ENCODE peak calls at places on chromosomes 6 and 20, in six cellular contexts. S is left lung, G is suprapubic skin, C is BJ, X is mammary epithelial cell, O is neural crest cell. E is an unnamed sample.

GRCh38 chr6:16322666-16323312 is 84.4 kb downstream of the GMPR start:
- DNase-seq in X (no peak), G (no peak), C (peak), O (no peak), S (peak), E (no peak)

GRCh38 chr20:47334022-47334551 is 22.4 kb downstream of the ZMYND8 start:
- DNase-seq in O (no peak), G (no peak), S (no peak), X (peak), C (peak), E (no peak)

GRCh38 chr6:90388395-90388794 is 91.8 kb upstream of the BACH2 start:
- DNase-seq in C (no peak), G (no peak), O (no peak), X (no peak), S (no peak), E (no peak)

GRCh38 chr6:37324131-37325033 is 29.4 kb upstream of the RNF8 start:
- DNase-seq in G (no peak), S (no peak), C (no peak), O (no peak), X (peak), E (no peak)

GRCh38 chr6:154703094-154703493 is 30.1 kb upstream of the SCAF8 start:
- DNase-seq in C (no peak), G (no peak), X (no peak), O (no peak), S (no peak), E (no peak)

GRCh38 chr6:52909131-52909530 is 367 bp downstream of the GSTA3 start:
- DNase-seq in O (no peak), X (no peak), C (no peak), S (no peak), G (no peak), E (no peak)

GRCh38 chr6:11802886-11803595 is 24.4 kb upstream of the ADTRP start:
- DNase-seq in G (no peak), X (no peak), C (no peak), O (no peak), S (no peak), E (no peak)

GRCh38 chr6:13831623-13832022 is 17.3 kb upstream of the MCUR1 start:
- DNase-seq in C (no peak), X (no peak), S (no peak), O (no peak), G (no peak), E (no peak)

GRCh38 chr6:17871836-17872235 is 115.6 kb downstream of the KIF13A start:
- DNase-seq in S (no peak), O (no peak), X (no peak), G (no peak), C (no peak), E (no peak)

GRCh38 chr20:59829415-59830106 is 103.9 kb downstream of the SYCP2 start:
- DNase-seq in S (peak), G (peak), X (no peak), C (no peak), O (no peak), E (no peak)

GRCh38 chr6:119713903-119714302 is 364.3 kb upstream of the MAN1A1 start:
- DNase-seq in O (no peak), X (no peak), G (no peak), S (no peak), C (no peak), E (no peak)

GRCh38 chr6:45132059-45132458 is 196.1 kb upstream of the RUNX2 start:
- DNase-seq in G (no peak), C (no peak), O (no peak), S (no peak), X (no peak), E (no peak)

GRCh38 chr6:25535302-25536225 is 116.5 kb upstream of the SCGN start:
- DNase-seq in O (no peak), S (no peak), G (no peak), X (no peak), C (no peak), E (no peak)

GRCh38 chr20:63086421-63087235 is 79.9 kb upstream of the BHLHE23 start:
- DNase-seq in G (peak), C (no peak), X (no peak), O (no peak), S (peak), E (no peak)

GRCh38 chr6:117951783-117952182 is 44.7 kb downstream of the SLC35F1 start:
- DNase-seq in G (no peak), C (no peak), O (no peak), X (no peak), S (no peak), E (no peak)

GRCh38 chr20:44460795-44461141 is 14.9 kb upstream of the TTPAL start:
- DNase-seq in S (no peak), O (no peak), G (no peak), X (peak), C (no peak), E (no peak)

GRCh38 chr6:44494011-44494501 is 106.5 kb downstream of the CDC5L start:
- DNase-seq in O (no peak), X (peak), G (no peak), S (no peak), C (peak), E (no peak)

GRCh38 chr6:35359744-35360348 is 17.5 kb downstream of the PPARD start:
- DNase-seq in S (no peak), C (no peak), X (no peak), G (peak), O (no peak), E (no peak)

GRCh38 chr6:7542878-7543394 is 1.5 kb downstream of the DSP start:
- DNase-seq in O (peak), S (peak), G (peak), C (peak), X (peak), E (no peak)

GRCh38 chr20:63100926-63101699 is 94.3 kb upstream of the BHLHE23 start:
- DNase-seq in S (peak), O (no peak), X (no peak), G (peak), C (no peak), E (no peak)

GRCh38 chr20:37734228-37734980 is 40.6 kb downstream of the CTNNBL1 start:
- DNase-seq in O (no peak), G (no peak), S (no peak), X (no peak), C (no peak), E (no peak)

DNA sequence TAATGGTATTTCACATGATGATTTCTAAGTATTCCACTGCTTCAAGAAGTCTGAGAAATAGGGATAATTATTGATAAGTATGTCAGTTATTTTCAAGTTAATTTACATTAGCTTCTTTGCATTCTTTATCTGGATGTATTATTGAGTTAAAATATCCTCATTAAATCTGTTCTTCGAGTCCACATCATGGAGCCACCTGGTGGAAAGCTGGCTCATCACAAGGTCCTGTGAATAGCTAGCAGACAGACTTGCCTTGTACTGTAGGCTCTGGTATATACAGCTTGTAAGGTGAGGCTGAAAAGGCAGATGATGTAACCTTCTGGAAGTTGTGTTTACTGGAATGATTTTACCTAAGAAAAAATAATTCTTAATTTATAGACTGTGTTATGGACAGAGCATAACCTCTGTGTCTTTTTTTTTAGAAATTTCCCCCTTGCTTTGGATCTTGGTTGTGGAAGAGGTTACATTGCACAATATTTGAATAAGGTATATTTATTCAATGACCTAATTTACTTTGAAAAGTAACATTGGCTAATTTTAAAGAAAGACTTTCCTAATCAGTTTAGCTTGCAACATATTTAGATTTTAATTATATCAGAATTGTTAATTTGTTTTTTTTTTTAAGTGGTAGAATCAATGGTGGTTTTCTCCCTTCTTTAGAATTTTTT is 3.5 kb downstream of the NDUFAF5 start:
- DNase-seq in C (no peak), O (peak), X (peak), G (no peak), S (peak), E (no peak)
- TF ChIP-seq CTCF in C (peak), O (peak), X (peak), G (peak), S (peak), E (peak)

GRCh38 chr6:583116-583515 is 73.8 kb downstream of the HUS1B start:
- DNase-seq in O (no peak), X (peak), C (no peak), G (no peak), S (no peak), E (no peak)

GRCh38 chr6:583639-584038 is 73.3 kb downstream of the HUS1B start:
- DNase-seq in C (no peak), X (no peak), O (no peak), G (no peak), S (no peak), E (no peak)

GRCh38 chr6:582370-582769 is 74.5 kb downstream of the HUS1B start:
- DNase-seq in G (no peak), X (no peak), C (no peak), O (no peak), S (no peak), E (no peak)

DNA sequence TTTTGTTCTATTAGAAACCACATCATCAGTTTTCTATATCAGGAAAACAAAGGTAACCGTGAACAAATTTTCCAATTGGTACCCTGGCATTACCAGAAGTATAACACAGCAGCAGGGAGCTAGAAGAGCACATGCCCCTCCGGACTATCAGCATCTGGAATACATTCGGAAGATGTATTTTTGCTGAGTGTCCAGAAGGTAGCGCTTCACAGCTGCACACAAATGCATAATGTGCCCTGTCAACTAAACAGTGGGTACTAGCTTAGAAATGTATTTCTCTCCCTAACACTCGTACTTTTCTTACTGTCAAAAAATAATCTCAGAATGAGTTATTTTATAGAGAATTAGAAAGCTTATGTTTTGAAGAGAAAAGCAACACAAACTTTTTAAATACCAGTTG is 77.6 kb downstream of the HUS1B start:
- DNase-seq in X (no peak), S (no peak), G (no peak), O (no peak), C (no peak), E (no peak)
- TF ChIP-seq CTCF in X (peak), S (no peak), G (peak), O (peak), C (peak), E (no peak)

DNA sequence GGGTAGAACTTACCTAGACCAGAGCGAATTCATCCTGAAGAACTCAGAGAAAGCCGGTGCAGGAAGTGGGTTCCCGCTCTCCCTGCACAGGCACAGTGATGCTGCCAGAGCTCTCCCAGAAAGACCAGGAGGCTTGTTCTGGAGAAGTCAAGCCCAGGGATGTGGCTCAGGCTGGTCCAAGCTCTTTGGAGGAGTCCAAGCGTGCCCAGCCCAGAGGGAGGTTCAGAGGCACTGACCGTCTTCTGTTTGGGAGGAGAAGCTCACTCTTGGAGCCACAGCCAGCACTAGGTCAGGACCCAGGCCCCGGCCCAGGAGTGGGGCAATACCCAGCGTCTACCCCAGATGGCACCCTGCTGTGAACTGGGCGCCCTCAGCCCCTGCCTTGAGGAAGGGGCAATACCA is 1.5 kb upstream of the PMEPA1 start:
- DNase-seq in S (no peak), G (no peak), X (no peak), O (no peak), C (no peak), E (no peak)
- TF ChIP-seq CTCF in S (no peak), G (no peak), X (no peak), O (no peak), C (no peak), E (no peak)

GRCh38 chr20:11982289-11982957 is 64.7 kb downstream of the BTBD3 start:
- DNase-seq in C (no peak), X (no peak), S (no peak), O (no peak), G (no peak), E (no peak)
- TF ChIP-seq CTCF in C (no peak), X (no peak), S (no peak), O (no peak), G (no peak), E (no peak)

DNA sequence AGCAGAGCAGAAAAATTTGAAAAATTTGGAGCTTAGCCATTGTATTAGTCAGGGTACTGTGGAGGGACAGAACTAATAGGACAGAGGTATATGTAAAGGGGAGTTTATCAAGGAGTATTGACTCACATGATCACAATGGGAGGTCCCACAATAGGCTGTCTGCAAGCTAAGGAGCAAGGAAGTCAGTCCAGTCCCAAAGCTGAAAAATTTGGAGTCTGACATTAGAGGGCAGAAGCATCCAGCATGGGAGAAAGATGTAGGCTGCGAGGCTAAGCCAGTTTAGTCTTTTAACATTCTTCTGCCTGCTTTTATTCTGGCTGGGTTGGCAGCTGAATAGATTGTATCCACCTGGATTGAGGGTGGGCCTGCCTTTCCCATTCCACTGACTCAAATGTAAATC is 82.0 kb downstream of the SMPDL3A start:
- DNase-seq in G (no peak), X (no peak), C (no peak), O (no peak), S (no peak), E (no peak)
- TF ChIP-seq CTCF in G (no peak), X (no peak), C (no peak), O (no peak), S (no peak), E (no peak)

E was measured in activated B cell treated with CpG ODN at 0.5 μM for 24 hours.